ENCODE peak calls at places on chromosomes 13 and 19, in seven cellular contexts. C is mesenchymal stem cell, T is trophoblast cell, F is H9, W is mesendoderm, I is neuronal stem cell, S is H1. J is an unnamed sample.

GRCh38 chr19:45340232-45340898 is at the start of gene KLC3:
- DNase-seq in I (no peak), S (peak), T (peak), F (peak), W (peak), C (no peak), J (no peak)

GRCh38 chr19:18274303-18274775 is at the start of gene IQCN:
- DNase-seq in W (peak), T (peak), S (no peak), F (peak), I (no peak), C (peak), J (no peak)

GRCh38 chr19:39372047-39372802 is 18.7 kb downstream of the PAF1 start:
- DNase-seq in C (peak), S (no peak), W (no peak), F (no peak), I (no peak), T (no peak), J (peak)

GRCh38 chr19:7534531-7534980 is 961 bp upstream of the PNPLA6 start:
- DNase-seq in S (peak), W (peak), T (peak), C (peak), I (peak), F (peak), J (peak)

GRCh38 chr13:46476174-46476573 is 76.8 kb upstream of the LRCH1 start:
- DNase-seq in S (no peak), W (no peak), I (no peak), F (no peak), T (no peak), C (no peak), J (no peak)

GRCh38 chr19:277581-278165 is 13.5 kb downstream of the PLPP2 start:
- DNase-seq in C (peak), T (peak), F (peak), S (peak), W (peak), I (peak), J (peak)

GRCh38 chr19:13153627-13154240 is 3.5 kb downstream of the IER2 start:
- DNase-seq in T (no peak), I (peak), F (no peak), C (no peak), S (no peak), W (peak), J (no peak)

GRCh38 chr13:44493213-44493812 is 82.8 kb downstream of the TSC22D1 start:
- DNase-seq in W (no peak), C (no peak), I (no peak), F (no peak), S (no peak), T (no peak), J (no peak)

GRCh38 chr13:27349458-27349857 is 75.0 kb upstream of the GTF3A start:
- DNase-seq in W (no peak), T (no peak), I (no peak), S (no peak), C (peak), F (no peak), J (peak)

GRCh38 chr19:35056513-35057063 is 15.1 kb downstream of the HPN start:
- DNase-seq in I (no peak), W (no peak), T (no peak), F (no peak), C (no peak), S (no peak), J (no peak)

GRCh38 chr19:49889687-49890348 is 6.9 kb downstream of the IL4I1 start:
- DNase-seq in C (peak), S (peak), W (peak), I (peak), T (peak), F (peak), J (peak)

GRCh38 chr13:75326173-75327131 is 155.5 kb downstream of the TBC1D4 start:
- DNase-seq in C (peak), T (no peak), F (no peak), W (peak), S (no peak), I (no peak), J (peak)

GRCh38 chr19:658916-659839 is 3.8 kb downstream of the RNF126 start:
- DNase-seq in S (no peak), W (no peak), I (no peak), C (no peak), T (no peak), F (no peak), J (no peak)

GRCh38 chr13:30752991-30753616 is 17.8 kb downstream of the ALOX5AP start:
- DNase-seq in T (no peak), W (no peak), F (no peak), S (no peak), I (no peak), C (no peak), J (no peak)
- H3K4ac ChIP-seq in T (no peak), W (no peak), F (no peak), S (no peak), I (no peak), C (peak), J (no peak)

GRCh38 chr19:10499550-10500246 is 3.5 kb downstream of the KEAP1 start:
- DNase-seq in I (no peak), S (peak), W (no peak), F (peak), C (no peak), T (no peak), J (no peak)
- H3K4ac ChIP-seq in I (no peak), S (peak), W (no peak), F (no peak), C (no peak), T (peak), J (no peak)

DNA sequence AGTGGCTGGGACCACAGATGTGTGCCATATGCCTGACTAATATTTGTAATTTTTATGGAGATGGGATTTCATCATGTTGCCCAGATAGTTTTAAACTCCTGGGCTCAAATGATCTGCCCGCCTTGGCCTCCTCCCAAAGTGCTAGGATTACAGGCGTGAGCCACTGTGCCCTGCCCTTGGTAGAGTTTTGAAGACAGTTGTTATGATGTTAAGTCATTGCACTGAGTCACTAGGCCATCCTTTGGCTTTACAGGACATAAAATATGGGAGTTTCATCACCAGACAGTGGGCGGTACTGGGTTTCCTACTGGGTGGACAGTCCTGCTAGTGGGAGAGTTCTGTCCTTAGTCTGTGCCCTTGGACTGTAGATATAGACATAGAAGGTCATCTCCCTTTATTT is 282.6 kb downstream of the ATP8A2 start:
- DNase-seq in S (no peak), I (no peak), T (no peak), C (no peak), F (no peak), W (no peak), J (no peak)
- H3K4ac ChIP-seq in S (no peak), I (no peak), T (no peak), C (no peak), F (no peak), W (no peak), J (no peak)

DNA sequence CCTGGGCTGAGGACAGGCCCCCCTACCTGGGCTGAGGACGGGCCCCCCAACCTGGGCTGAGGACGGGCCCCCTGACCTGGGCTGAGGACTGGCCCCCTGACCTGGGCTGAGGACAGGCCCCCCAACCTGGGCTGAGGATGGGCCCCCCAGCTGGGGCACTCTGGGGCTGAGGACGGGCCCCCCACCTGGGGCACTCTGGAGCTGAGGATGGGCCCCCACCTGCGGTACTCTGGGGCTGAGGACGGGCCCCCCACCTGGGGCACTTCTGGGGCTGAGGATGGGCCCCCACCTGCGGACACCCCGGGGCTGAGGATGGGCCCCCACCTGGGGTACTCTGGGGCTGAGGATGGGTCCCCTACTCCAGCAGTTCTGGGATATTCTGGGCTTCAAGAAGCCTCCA is 65.5 kb downstream of the RASA3 start:
- DNase-seq in I (no peak), F (no peak), W (no peak), S (no peak), C (no peak), T (no peak), J (no peak)
- H3K4ac ChIP-seq in I (no peak), F (no peak), W (no peak), S (no peak), C (peak), T (no peak), J (peak)

GRCh38 chr19:29727906-29728305 is 12.8 kb upstream of the C19orf12 start:
- DNase-seq in F (no peak), C (no peak), S (no peak), T (no peak), I (no peak), W (no peak), J (no peak)
- H3K4ac ChIP-seq in F (no peak), C (no peak), S (no peak), T (no peak), I (no peak), W (no peak), J (no peak)

GRCh38 chr19:27780367-27781065 is 1432.4 kb downstream of the UQCRFS1 start:
- DNase-seq in W (no peak), I (no peak), S (no peak), T (no peak), C (no peak), F (no peak), J (no peak)

GRCh38 chr19:27776524-27776923 is 1436.4 kb downstream of the UQCRFS1 start:
- DNase-seq in I (no peak), T (no peak), C (no peak), W (no peak), S (no peak), F (peak), J (no peak)

GRCh38 chr19:27777726-27778125 is 1435.2 kb downstream of the UQCRFS1 start:
- DNase-seq in W (peak), F (peak), S (no peak), C (no peak), T (no peak), I (no peak), J (no peak)

GRCh38 chr19:27777242-27777641 is 1435.7 kb downstream of the UQCRFS1 start:
- DNase-seq in T (no peak), S (no peak), W (no peak), F (peak), C (no peak), I (no peak), J (no peak)

GRCh38 chr19:27779953-27780352 is 1433.0 kb downstream of the UQCRFS1 start:
- DNase-seq in C (no peak), W (no peak), I (no peak), F (no peak), T (no peak), S (no peak), J (no peak)
- H3K4ac ChIP-seq in C (no peak), W (no peak), I (no peak), F (no peak), T (no peak), S (no peak), J (no peak)

DNA sequence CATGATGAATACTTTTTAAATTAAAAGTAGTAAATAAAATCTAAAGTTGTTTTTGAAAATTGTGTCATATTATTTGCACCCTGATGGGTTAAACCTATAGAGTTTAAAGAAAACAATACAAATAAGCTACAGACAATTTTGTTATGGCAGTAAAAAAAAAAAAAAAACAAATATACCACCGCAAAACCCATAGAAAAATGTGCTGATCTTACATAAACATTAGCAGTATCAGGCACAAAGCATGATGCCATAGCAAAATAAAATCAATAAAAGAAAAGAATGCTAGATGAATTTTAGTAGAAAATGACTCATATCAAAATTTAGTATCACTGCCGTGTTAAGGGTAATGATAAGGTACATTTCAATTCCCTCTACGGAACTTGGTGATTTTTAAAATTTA is 826.0 kb downstream of the SLITRK1 start:
- DNase-seq in F (no peak), S (no peak), T (no peak), W (no peak), I (no peak), C (no peak), J (no peak)
- H3K4ac ChIP-seq in F (no peak), S (no peak), T (no peak), W (no peak), I (no peak), C (no peak), J (no peak)

GRCh38 chr13:112332727-112333126 is 43.4 kb upstream of the SPACA7 start:
- DNase-seq in F (no peak), I (no peak), C (no peak), T (no peak), S (no peak), W (no peak), J (no peak)
- H3K4ac ChIP-seq in F (no peak), I (no peak), C (no peak), T (no peak), S (no peak), W (no peak), J (no peak)

J was measured in IMR-90.